ENCODE peak calls at places on chromosomes 16 and 17, in ten cellular contexts. W, U, Z, X, T, N, K, V, R and F are unnamed samples.

GRCh38 chr17:46192484-46193245 is 564 bp downstream of the KANSL1 start:
- DNase-seq in R (peak), Z (peak), V (no peak), T (peak), X (peak), K (peak), U (peak), N (peak), W (no peak), F (peak)

GRCh38 chr16:14300631-14301149 is 229.6 kb downstream of the MRTFB start:
- DNase-seq in T (peak), R (peak), K (peak), N (peak), X (peak), V (peak), W (no peak), U (peak), Z (peak), F (peak)

GRCh38 chr17:61397086-61397842 is 2.4 kb upstream of the TBX2 start:
- DNase-seq in R (peak), U (no peak), K (no peak), T (no peak), X (no peak), W (no peak), N (no peak), V (no peak), Z (no peak), F (no peak)

GRCh38 chr16:27232061-27232841 is 28.9 kb downstream of the KDM8 start:
- DNase-seq in W (no peak), N (no peak), X (no peak), U (no peak), K (peak), Z (no peak), R (peak), T (no peak), V (no peak), F (no peak)

GRCh38 chr16:23464196-23464595 is 11.2 kb upstream of the COG7 start:
- DNase-seq in U (no peak), X (no peak), K (no peak), V (no peak), N (no peak), Z (no peak), R (no peak), W (no peak), T (no peak), F (no peak)

GRCh38 chr17:40017422-40018080 is 2.3 kb downstream of the CSF3 start:
- DNase-seq in V (no peak), K (no peak), Z (no peak), W (no peak), X (no peak), T (peak), U (no peak), R (peak), N (no peak), F (no peak)

GRCh38 chr17:66984730-66985129 is 20.2 kb downstream of the CACNG4 start:
- DNase-seq in U (no peak), V (no peak), W (no peak), K (no peak), X (no peak), Z (no peak), N (no peak), T (no peak), R (no peak), F (no peak)

GRCh38 chr16:50603206-50604064 is 55.2 kb downstream of the NKD1 start:
- DNase-seq in W (no peak), T (peak), Z (no peak), N (no peak), V (no peak), U (no peak), R (no peak), X (peak), K (peak), F (peak)

GRCh38 chr16:81029930-81030604 is 5.6 kb upstream of the ATMIN start:
- DNase-seq in Z (no peak), N (no peak), T (no peak), X (no peak), R (no peak), W (no peak), V (no peak), K (no peak), U (no peak), F (no peak)

GRCh38 chr17:79581306-79581932 is 29.4 kb downstream of the RBFOX3 start:
- DNase-seq in X (no peak), Z (no peak), T (no peak), W (no peak), U (no peak), K (no peak), V (no peak), R (no peak), N (no peak), F (no peak)

GRCh38 chr17:63442549-63443035 is 3.5 kb downstream of the CYB561 start:
- DNase-seq in W (no peak), N (no peak), X (no peak), U (no peak), R (no peak), K (no peak), T (no peak), Z (no peak), V (no peak), F (no peak)
- TF ChIP-seq CTCF in W (peak), N (no peak), X (peak), U (no peak), R (peak), K (no peak), T (peak), Z (peak), V (no peak), F (no peak)

GRCh38 chr16:73877148-73877547 is 419.5 kb upstream of the PSMD7 start:
- DNase-seq in W (no peak), X (no peak), K (no peak), Z (no peak), R (no peak), V (no peak), N (no peak), T (no peak), U (no peak), F (no peak)

GRCh38 chr16:73872856-73873255 is 423.8 kb upstream of the PSMD7 start:
- DNase-seq in X (no peak), K (no peak), R (no peak), N (no peak), Z (no peak), T (no peak), W (no peak), V (no peak), U (no peak), F (no peak)

GRCh38 chr16:73879621-73880020 is 417.0 kb upstream of the PSMD7 start:
- DNase-seq in V (no peak), Z (no peak), R (no peak), T (no peak), N (no peak), W (no peak), X (no peak), U (no peak), K (no peak), F (no peak)

GRCh38 chr16:73873643-73874042 is 423.0 kb upstream of the PSMD7 start:
- DNase-seq in T (no peak), V (no peak), Z (no peak), W (no peak), X (no peak), R (no peak), N (no peak), K (no peak), U (no peak), F (no peak)

GRCh38 chr16:73878616-73879015 is 418.0 kb upstream of the PSMD7 start:
- DNase-seq in N (no peak), U (no peak), Z (peak), R (no peak), X (peak), T (peak), K (peak), V (no peak), W (peak), F (peak)
- TF ChIP-seq CTCF in N (no peak), U (peak), Z (peak), R (peak), X (peak), T (peak), K (peak), V (no peak), W (peak), F (peak)

GRCh38 chr16:84143784-84144199 is 1.2 kb downstream of the HSDL1 start:
- DNase-seq in R (no peak), U (no peak), N (no peak), K (no peak), X (no peak), T (peak), V (no peak), W (no peak), Z (no peak), F (no peak)

GRCh38 chr16:84143081-84143480 is 1.9 kb downstream of the HSDL1 start:
- DNase-seq in N (no peak), R (no peak), Z (no peak), X (no peak), K (no peak), V (no peak), T (no peak), W (no peak), U (no peak), F (no peak)

GRCh38 chr16:84139628-84140258 is 5.2 kb downstream of the HSDL1 start:
- DNase-seq in X (no peak), R (no peak), K (no peak), W (no peak), V (no peak), T (no peak), U (no peak), Z (no peak), N (no peak), F (no peak)

GRCh38 chr16:84138824-84139627 is 6.0 kb downstream of the HSDL1 start:
- DNase-seq in R (peak), W (no peak), Z (no peak), U (no peak), T (peak), K (peak), N (no peak), X (peak), V (no peak), F (no peak)

GRCh38 chr16:84141143-84141670 is 3.8 kb downstream of the HSDL1 start:
- DNase-seq in N (no peak), V (no peak), X (no peak), K (no peak), R (no peak), U (no peak), Z (no peak), T (no peak), W (no peak), F (no peak)
- TF ChIP-seq CTCF in N (no peak), V (no peak), X (no peak), K (no peak), R (no peak), U (no peak), Z (no peak), T (no peak), W (no peak), F (no peak)

GRCh38 chr17:29617125-29617480 is 5.6 kb downstream of the CORO6 start:
- DNase-seq in R (peak), X (peak), Z (peak), T (peak), V (peak), W (no peak), U (no peak), N (peak), K (peak), F (peak)
- TF ChIP-seq CTCF in R (peak), X (peak), Z (peak), T (peak), V (peak), W (peak), U (peak), N (no peak), K (peak), F (peak)

GRCh38 chr17:55750750-55751641 is at the start of gene PCTP:
- DNase-seq in K (peak), U (peak), V (peak), X (peak), T (peak), N (peak), Z (peak), W (peak), R (peak), F (peak)
- TF ChIP-seq CTCF in K (peak), U (peak), V (no peak), X (peak), T (peak), N (no peak), Z (peak), W (peak), R (peak), F (peak)